ENCODE peak calls at places on chromosomes 11 and 22, in ten cellular contexts. Y, J, R, G, O, S, P, E, B and N are unnamed samples.

GRCh38 chr22:27613099-27614089 is 188.2 kb downstream of the MN1 start:
- DNase-seq in Y (no peak), J (no peak), R (no peak), G (no peak), O (no peak), S (no peak), P (no peak), E (peak; percentile 10), B (no peak), N (no peak)

GRCh38 chr11:44990665-44991064 is 40.0 kb upstream of the TP53I11 start:
- DNase-seq in Y (no peak), J (no peak), R (no peak), G (no peak), O (no peak), S (no peak), P (no peak), E (no peak), B (no peak), N (no peak)

GRCh38 chr11:130433357-130433756 is 4.9 kb upstream of the ADAMTS8 start:
- DNase-seq in Y (no peak), J (no peak), R (no peak), G (no peak), O (no peak), S (no peak), P (no peak), E (no peak), B (no peak), N (no peak)

GRCh38 chr11:1242289-1242688 is 19.4 kb downstream of the MUC5B start:
- DNase-seq in Y (no peak), J (no peak), R (no peak), G (no peak), O (no peak), S (no peak), P (no peak), E (no peak), B (no peak), N (no peak)

GRCh38 chr11:115895594-115895993 is 391.4 kb upstream of the CADM1 start:
- DNase-seq in Y (no peak), J (no peak), R (no peak), G (no peak), O (no peak), S (no peak), P (no peak), E (no peak), B (no peak), N (no peak)

GRCh38 chr11:8063319-8063718 is 17.7 kb upstream of the TUB start:
- DNase-seq in Y (peak; percentile 64), J (no peak), R (peak; percentile 84), G (no peak), O (no peak), S (no peak), P (no peak), E (no peak), B (no peak), N (no peak)

GRCh38 chr11:121367434-121367833 is 74.9 kb downstream of the SC5D start:
- DNase-seq in Y (no peak), J (no peak), R (no peak), G (no peak), O (no peak), S (no peak), P (no peak), E (no peak), B (no peak), N (no peak)

GRCh38 chr22:25027552-25027951 is 75.0 kb downstream of the KIAA1671 start:
- DNase-seq in Y (no peak), J (no peak), R (no peak), G (no peak), O (no peak), S (no peak), P (no peak), E (no peak), B (no peak), N (no peak)

GRCh38 chr22:23401910-23402274 is 178.2 kb downstream of the IGLL1 start:
- DNase-seq in Y (no peak), J (no peak), R (no peak), G (no peak), O (no peak), S (no peak), P (no peak), E (no peak), B (no peak), N (no peak)

GRCh38 chr22:27686534-27686933 is 115.0 kb downstream of the MN1 start:
- DNase-seq in Y (peak; percentile 31), J (peak; percentile 74), R (peak; percentile 89), G (peak; percentile 75), O (no peak), S (peak; percentile 69), P (no peak), E (no peak), B (peak; percentile 64), N (peak; percentile 85)

GRCh38 chr11:109120341-109120740 is 301.6 kb upstream of the C11orf87 start:
- DNase-seq in Y (no peak), J (no peak), R (no peak), G (no peak), O (no peak), S (no peak), P (no peak), E (no peak), B (no peak), N (no peak)

GRCh38 chr11:115555336-115556090 is 51.3 kb upstream of the CADM1 start:
- DNase-seq in Y (no peak), J (no peak), R (no peak), G (no peak), O (no peak), S (no peak), P (no peak), E (no peak), B (no peak), N (no peak)

GRCh38 chr11:11416502-11416901 is 63.5 kb upstream of the CSNK2A3 start:
- DNase-seq in Y (no peak), J (no peak), R (peak; percentile 54), G (no peak), O (peak; percentile 76), S (no peak), P (no peak), E (no peak), B (peak; percentile 32), N (no peak)

GRCh38 chr11:35255514-35255913 is 116.5 kb downstream of the CD44 start:
- DNase-seq in Y (no peak), J (no peak), R (no peak), G (no peak), O (no peak), S (no peak), P (no peak), E (no peak), B (no peak), N (no peak)

GRCh38 chr11:68135161-68135560 is 14.0 kb upstream of the CHKA start:
- DNase-seq in Y (no peak), J (no peak), R (no peak), G (peak; percentile 12), O (no peak), S (no peak), P (no peak), E (no peak), B (no peak), N (no peak)

GRCh38 chr11:119806064-119806915 is 77.3 kb upstream of the NECTIN1 start:
- DNase-seq in Y (no peak), J (no peak), R (no peak), G (no peak), O (no peak), S (no peak), P (no peak), E (peak; percentile 11), B (no peak), N (no peak)

GRCh38 chr11:77072851-77073327 is 6.1 kb downstream of the CAPN5 start:
- DNase-seq in Y (no peak), J (no peak), R (no peak), G (no peak), O (no peak), S (no peak), P (no peak), E (no peak), B (no peak), N (peak; percentile 7)

GRCh38 chr11:2541881-2542361 is 97.1 kb downstream of the KCNQ1 start:
- DNase-seq in Y (no peak), J (no peak), R (no peak), G (peak; percentile 40), O (no peak), S (no peak), P (no peak), E (peak; percentile 4), B (no peak), N (no peak)

GRCh38 chr11:83671295-83671694 is 385.1 kb upstream of the CCDC90B start:
- DNase-seq in Y (no peak), J (no peak), R (no peak), G (no peak), O (no peak), S (no peak), P (no peak), E (no peak), B (peak; percentile 22), N (no peak)

GRCh38 chr11:125358254-125358840 is 137.7 kb downstream of the FEZ1 start:
- DNase-seq in Y (no peak), J (no peak), R (no peak), G (no peak), O (no peak), S (peak; percentile 21), P (no peak), E (no peak), B (peak; percentile 4), N (no peak)

GRCh38 chr22:46783721-46784120 is 21.3 kb downstream of the TBC1D22A start:
- DNase-seq in Y (no peak), J (no peak), R (peak; percentile 62), G (no peak), O (no peak), S (peak; percentile 54), P (no peak), E (no peak), B (no peak), N (no peak)

GRCh38 chr11:70873736-70874412 is 378.5 kb downstream of the SHANK2 start:
- DNase-seq in Y (no peak), J (no peak), R (no peak), G (no peak), O (no peak), S (no peak), P (no peak), E (no peak), B (no peak), N (no peak)

GRCh38 chr22:47190957-47191323 is 428.5 kb downstream of the TBC1D22A start:
- DNase-seq in Y (no peak), J (no peak), R (no peak), G (peak; percentile 25), O (no peak), S (no peak), P (no peak), E (no peak), B (no peak), N (no peak)

GRCh38 chr22:20080445-20080775 is 369 bp downstream of the DGCR8 start:
- DNase-seq in Y (peak; percentile 40), J (peak; percentile 36), R (peak; percentile 61), G (peak; percentile 75), O (no peak), S (peak; percentile 49), P (peak; percentile 67), E (peak; percentile 74), B (peak; percentile 36), N (peak; percentile 81)

GRCh38 chr11:12529793-12530192 is 144.4 kb upstream of the TEAD1 start:
- DNase-seq in Y (no peak), J (no peak), R (peak; percentile 59), G (no peak), O (no peak), S (no peak), P (no peak), E (no peak), B (no peak), N (no peak)

GRCh38 chr11:35539781-35540281 is 14.4 kb upstream of the PAMR1 start:
- DNase-seq in Y (peak; percentile 86), J (no peak), R (peak; percentile 57), G (peak; percentile 68), O (no peak), S (peak; percentile 94), P (no peak), E (no peak), B (peak; percentile 90), N (no peak)

GRCh38 chr11:13965337-13965736 is 2.8 kb downstream of the SPON1 start:
- DNase-seq in Y (no peak), J (no peak), R (no peak), G (no peak), O (no peak), S (no peak), P (no peak), E (no peak), B (no peak), N (no peak)

GRCh38 chr11:31521497-31522150 is 12.1 kb downstream of the ELP4 start:
- DNase-seq in Y (no peak), J (no peak), R (no peak), G (no peak), O (no peak), S (no peak), P (no peak), E (no peak), B (no peak), N (no peak)